ENCODE peak calls at places on chromosomes 11 and 22, in six cellular contexts. F, K, T, N, Y and Z are unnamed samples.

GRCh38 chr11:65452806-65453490 is 30.4 kb downstream of the NEAT1 start:
- DNase-seq in F (no peak), K (peak), T (no peak), N (no peak), Y (no peak), Z (no peak)

GRCh38 chr22:25564320-25564978 is at the start of gene GRK3:
- DNase-seq in F (no peak), K (peak), T (no peak), N (peak), Y (peak), Z (peak)

GRCh38 chr11:10503217-10503616 is 37.8 kb downstream of the RNF141 start:
- DNase-seq in F (no peak), K (no peak), T (no peak), N (no peak), Y (no peak), Z (no peak)

GRCh38 chr11:45094958-45095690 is 51.3 kb upstream of the PRDM11 start:
- DNase-seq in F (no peak), K (no peak), T (no peak), N (no peak), Y (no peak), Z (no peak)

GRCh38 chr22:45686004-45686403 is 14.4 kb downstream of the ATXN10 start:
- DNase-seq in F (no peak), K (peak), T (no peak), N (no peak), Y (no peak), Z (no peak)

GRCh38 chr11:70861534-70861933 is 390.8 kb downstream of the SHANK2 start:
- DNase-seq in F (no peak), K (no peak), T (no peak), N (no peak), Y (no peak), Z (no peak)

GRCh38 chr22:42347281-42347824 is 76.9 kb upstream of the TCF20 start:
- DNase-seq in F (no peak), K (no peak), T (no peak), N (no peak), Y (no peak), Z (no peak)

GRCh38 chr11:108853151-108853550 is 188.3 kb downstream of the DDX10 start:
- DNase-seq in F (no peak), K (no peak), T (no peak), N (no peak), Y (no peak), Z (no peak)

GRCh38 chr11:8777907-8778767 is 95.5 kb downstream of the RPL27A start:
- DNase-seq in F (peak), K (peak), T (no peak), N (no peak), Y (no peak), Z (no peak)

GRCh38 chr22:47043835-47044721 is 281.6 kb downstream of the TBC1D22A start:
- DNase-seq in F (no peak), K (peak), T (no peak), N (no peak), Y (peak), Z (no peak)

GRCh38 chr22:31122532-31123291 is at the start of gene INPP5J:
- DNase-seq in F (no peak), K (peak), T (no peak), N (peak), Y (peak), Z (peak)

GRCh38 chr22:42596376-42596775 is 18.3 kb downstream of the POLDIP3 start:
- DNase-seq in F (no peak), K (no peak), T (no peak), N (no peak), Y (no peak), Z (no peak)

GRCh38 chr11:116800610-116801009 is 8.9 kb upstream of the APOA5 start:
- DNase-seq in F (no peak), K (no peak), T (no peak), N (no peak), Y (no peak), Z (no peak)

GRCh38 chr11:117876341-117877119 is at the start of gene FXYD6:
- DNase-seq in F (no peak), K (peak), T (no peak), N (no peak), Y (peak), Z (peak)

GRCh38 chr11:19072464-19072863 is 11.9 kb upstream of the MRGPRX2 start:
- DNase-seq in F (no peak), K (no peak), T (no peak), N (no peak), Y (no peak), Z (no peak)

GRCh38 chr22:49996532-49997220 is 15.9 kb downstream of the IL17REL start:
- DNase-seq in F (peak), K (no peak), T (no peak), N (no peak), Y (peak), Z (no peak)

GRCh38 chr11:1017269-1018005 is 19.1 kb downstream of the MUC6 start:
- DNase-seq in F (no peak), K (no peak), T (no peak), N (peak), Y (no peak), Z (no peak)

GRCh38 chr11:117010808-117011540 is 87.3 kb downstream of the SIK3 start:
- DNase-seq in F (no peak), K (peak), T (peak), N (no peak), Y (no peak), Z (no peak)

GRCh38 chr11:36243641-36244040 is 45.6 kb downstream of the COMMD9 start:
- DNase-seq in F (no peak), K (no peak), T (no peak), N (no peak), Y (no peak), Z (no peak)

GRCh38 chr11:44133335-44133946 is 38.0 kb downstream of the EXT2 start:
- DNase-seq in F (no peak), K (peak), T (no peak), N (no peak), Y (no peak), Z (no peak)

GRCh38 chr22:22558972-22559603 is at the start of gene PRAME:
- DNase-seq in F (no peak), K (peak), T (no peak), N (no peak), Y (peak), Z (peak)

GRCh38 chr11:120938255-120938654 is 85.6 kb upstream of the TBCEL start:
- DNase-seq in F (no peak), K (no peak), T (no peak), N (no peak), Y (no peak), Z (no peak)

GRCh38 chr11:17396598-17397310 is 8.3 kb upstream of the KCNJ11 start:
- DNase-seq in F (no peak), K (no peak), T (no peak), N (no peak), Y (no peak), Z (no peak)

GRCh38 chr11:69391192-69392103 is 90.0 kb upstream of the LINC01488 start:
- DNase-seq in F (no peak), K (no peak), T (no peak), N (no peak), Y (peak), Z (peak)

GRCh38 chr11:132024587-132025295 is 654.3 kb downstream of the NTM start:
- DNase-seq in F (no peak), K (peak), T (peak), N (no peak), Y (no peak), Z (no peak)

GRCh38 chr11:45319077-45319476 is 32.9 kb upstream of the SYT13 start:
- DNase-seq in F (no peak), K (no peak), T (no peak), N (no peak), Y (no peak), Z (no peak)

GRCh38 chr22:50363411-50364194 is 20.5 kb downstream of the PPP6R2 start:
- DNase-seq in F (no peak), K (no peak), T (no peak), N (no peak), Y (no peak), Z (no peak)

GRCh38 chr11:116215471-116216113 is 557.2 kb downstream of the BUD13 start:
- DNase-seq in F (no peak), K (no peak), T (no peak), N (no peak), Y (no peak), Z (no peak)

GRCh38 chr11:70735976-70736375 is 337.6 kb downstream of the CTTN start:
- DNase-seq in F (no peak), K (no peak), T (no peak), N (no peak), Y (no peak), Z (no peak)

GRCh38 chr22:49861642-49862407 is 8.2 kb downstream of the ZBED4 start:
- DNase-seq in F (no peak), K (no peak), T (no peak), N (no peak), Y (peak), Z (peak)

GRCh38 chr11:109733245-109733644 is 311.3 kb downstream of the C11orf87 start:
- DNase-seq in F (no peak), K (peak), T (no peak), N (no peak), Y (no peak), Z (no peak)

GRCh38 chr11:15148181-15148580 is 33.5 kb downstream of the INSC start:
- DNase-seq in F (no peak), K (peak), T (no peak), N (no peak), Y (no peak), Z (no peak)

GRCh38 chr11:123083623-123084029 is 21.7 kb upstream of the HSPA8 start:
- DNase-seq in F (peak), K (peak), T (peak), N (peak), Y (no peak), Z (peak)

GRCh38 chr22:39543095-39543494 is 10.5 kb upstream of the RPS19BP1 start:
- DNase-seq in F (no peak), K (peak), T (no peak), N (no peak), Y (no peak), Z (no peak)

GRCh38 chr11:47258317-47258902 is 614 bp downstream of the NR1H3 start:
- DNase-seq in F (no peak), K (peak), T (no peak), N (no peak), Y (no peak), Z (no peak)
- H3K4me3 ChIP-seq in F (peak), K (peak), T (no peak), N (peak), Y (peak), Z (peak)

GRCh38 chr11:67076202-67076601 is 19.6 kb downstream of the RHOD start:
- DNase-seq in F (no peak), K (no peak), T (no peak), N (no peak), Y (no peak), Z (no peak)

GRCh38 chr11:67066333-67066709 is 9.7 kb downstream of the RHOD start:
- DNase-seq in F (no peak), K (no peak), T (no peak), N (no peak), Y (no peak), Z (no peak)

GRCh38 chr11:67072295-67072694 is 15.6 kb downstream of the RHOD start:
- DNase-seq in F (no peak), K (no peak), T (no peak), N (no peak), Y (no peak), Z (no peak)

GRCh38 chr11:67073908-67074307 is 17.3 kb downstream of the RHOD start:
- DNase-seq in F (no peak), K (no peak), T (no peak), N (no peak), Y (no peak), Z (no peak)

GRCh38 chr11:67071420-67072284 is 15.0 kb downstream of the RHOD start:
- DNase-seq in F (no peak), K (peak), T (no peak), N (peak), Y (peak), Z (peak)
- H3K4me3 ChIP-seq in F (peak), K (no peak), T (no peak), N (no peak), Y (peak), Z (peak)

GRCh38 chr11:92225563-92226308 is 1.1 kb downstream of the FAT3 start:
- DNase-seq in F (no peak), K (peak), T (no peak), N (peak), Y (peak), Z (peak)

GRCh38 chr11:92225206-92225562 is 566 bp downstream of the FAT3 start:
- DNase-seq in F (no peak), K (no peak), T (no peak), N (no peak), Y (no peak), Z (peak)

GRCh38 chr11:92227233-92227593 is 2.6 kb downstream of the FAT3 start:
- DNase-seq in F (no peak), K (no peak), T (no peak), N (no peak), Y (no peak), Z (no peak)

GRCh38 chr11:92226331-92227232 is 2.0 kb downstream of the FAT3 start:
- DNase-seq in F (no peak), K (peak), T (no peak), N (no peak), Y (no peak), Z (peak)

DNA sequence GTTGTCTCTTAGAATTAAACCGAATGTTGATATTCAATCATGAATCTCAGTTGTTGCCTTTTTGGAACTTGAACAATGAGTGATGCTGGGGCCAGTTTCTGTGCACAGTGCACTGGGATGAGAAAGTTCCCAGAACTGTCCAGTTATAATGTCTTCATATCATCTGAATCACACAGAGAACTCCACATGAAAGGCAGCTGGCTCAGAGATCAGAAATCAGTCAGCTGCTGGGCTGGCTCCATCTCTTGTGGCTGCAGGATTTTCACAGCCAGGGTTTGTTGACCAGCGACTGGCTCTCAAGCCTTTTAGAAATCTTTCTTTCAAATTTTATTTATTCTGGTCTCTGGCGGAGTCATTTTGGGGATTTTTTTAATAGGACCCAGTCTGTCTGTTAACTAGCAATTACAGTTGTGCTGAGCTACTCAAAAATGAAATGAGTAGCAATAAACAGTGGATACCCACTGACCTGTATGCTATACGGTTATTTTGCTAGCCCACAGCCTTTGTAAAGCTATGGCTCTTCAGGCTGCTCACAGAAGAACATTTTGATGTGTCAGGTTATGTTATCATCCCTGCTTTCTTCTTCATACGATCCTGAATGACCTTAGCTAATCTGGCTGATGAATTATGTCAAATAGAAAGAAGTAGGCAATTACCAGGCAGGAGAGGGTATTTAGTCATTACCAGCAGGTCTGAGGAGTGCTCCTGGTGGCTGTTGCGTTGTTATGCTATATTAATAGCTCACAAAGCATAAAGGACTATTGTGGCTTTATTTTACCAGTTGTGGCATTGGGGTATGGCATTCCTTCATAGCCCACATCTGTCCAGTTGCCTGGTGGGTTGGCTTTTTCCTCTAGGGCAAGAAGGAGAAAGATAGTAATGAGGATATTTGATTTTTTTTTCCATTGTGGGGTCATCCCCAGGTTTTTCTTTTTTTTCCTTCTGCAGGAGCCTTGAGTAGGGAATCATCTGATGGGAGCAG is 3.6 kb downstream of the FAT3 start:
- DNase-seq in F (no peak), K (peak), T (no peak), N (no peak), Y (no peak), Z (no peak)
- H3K4me3 ChIP-seq in F (peak), K (no peak), T (no peak), N (no peak), Y (no peak), Z (peak)

GRCh38 chr11:63563201-63564055 is at the start of gene PLAAT2:
- DNase-seq in F (no peak), K (no peak), T (no peak), N (no peak), Y (no peak), Z (no peak)
- H3K4me3 ChIP-seq in F (no peak), K (no peak), T (no peak), N (no peak), Y (no peak), Z (no peak)

GRCh38 chr22:19178659-19179471 is at the start of gene SLC25A1:
- DNase-seq in F (peak), K (peak), T (no peak), N (peak), Y (peak), Z (peak)

GRCh38 chr22:19180740-19181410 is 2.3 kb upstream of the SLC25A1 start:
- DNase-seq in F (no peak), K (no peak), T (no peak), N (no peak), Y (no peak), Z (no peak)

GRCh38 chr22:19180234-19180633 is 1.7 kb upstream of the SLC25A1 start:
- DNase-seq in F (no peak), K (no peak), T (no peak), N (no peak), Y (no peak), Z (no peak)

GRCh38 chr22:19178065-19178658 is 374 bp downstream of the SLC25A1 start:
- DNase-seq in F (no peak), K (peak), T (no peak), N (no peak), Y (peak), Z (no peak)

GRCh38 chr22:19179472-19180048 is 1.0 kb upstream of the SLC25A1 start:
- DNase-seq in F (no peak), K (peak), T (no peak), N (peak), Y (peak), Z (peak)
- H3K4me3 ChIP-seq in F (peak), K (peak), T (peak), N (peak), Y (peak), Z (peak)

GRCh38 chr22:38080468-38080846 is 3.5 kb downstream of the SLC16A8 start:
- DNase-seq in F (no peak), K (no peak), T (no peak), N (no peak), Y (no peak), Z (no peak)

GRCh38 chr22:38081941-38082828 is 1.8 kb downstream of the SLC16A8 start:
- DNase-seq in F (no peak), K (no peak), T (no peak), N (no peak), Y (no peak), Z (no peak)

GRCh38 chr22:38079804-38080203 is 4.2 kb downstream of the SLC16A8 start:
- DNase-seq in F (no peak), K (no peak), T (no peak), N (no peak), Y (no peak), Z (peak)

GRCh38 chr22:38081636-38081940 is 2.4 kb downstream of the SLC16A8 start:
- DNase-seq in F (no peak), K (no peak), T (no peak), N (no peak), Y (no peak), Z (no peak)

DNA sequence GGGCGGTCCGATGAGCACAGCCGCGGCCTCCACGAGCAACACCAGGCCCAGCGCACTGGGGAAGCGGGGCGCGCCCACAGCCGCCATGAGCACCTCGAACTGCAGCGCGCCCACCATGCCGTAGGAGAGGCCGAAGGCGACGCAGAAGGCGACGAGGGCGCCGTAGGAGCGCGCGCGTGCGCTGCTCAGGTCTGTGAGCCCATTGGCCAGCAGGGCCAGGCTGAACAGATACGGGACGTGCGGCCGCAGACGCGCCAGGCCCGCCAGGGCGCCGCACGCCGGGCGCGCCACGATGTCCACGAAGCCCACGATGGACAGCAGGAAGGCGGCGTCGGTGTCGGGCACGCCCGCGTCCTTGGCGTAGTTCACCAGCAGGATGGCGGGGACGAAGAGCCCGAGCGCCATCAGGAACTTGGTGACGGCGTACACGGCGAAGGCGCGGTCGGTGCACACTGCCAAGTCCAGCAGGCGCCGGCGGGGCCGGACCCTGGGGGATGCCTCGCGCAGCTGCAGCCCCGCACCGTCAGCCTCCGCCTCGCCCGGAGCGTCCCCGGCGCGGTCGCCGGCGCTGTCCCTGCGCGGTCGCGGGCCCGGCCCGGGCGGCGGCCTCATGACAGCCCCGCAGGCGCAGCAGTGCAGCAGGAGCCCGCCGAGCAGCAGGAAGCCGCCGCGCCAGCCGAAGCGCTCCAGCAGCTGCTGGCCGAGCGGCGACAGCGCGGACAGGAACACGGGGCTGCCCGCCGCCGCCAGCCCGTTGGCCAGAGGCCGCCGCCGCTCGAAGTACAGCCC is 2.9 kb downstream of the SLC16A8 start:
- DNase-seq in F (no peak), K (peak), T (no peak), N (no peak), Y (no peak), Z (no peak)
- H3K4me3 ChIP-seq in F (peak), K (peak), T (peak), N (peak), Y (peak), Z (peak)